ENCODE peak calls at places on chromosome 21, in eight cellular contexts. P is T47D; Y is mucosa of descending colon; J is endodermal cell; M is pulmonary artery endothelial cell; R is CD4-positive, alpha-beta T cell; D is fibroblast of lung; U is SK-MEL-5. L is an unnamed sample.

GRCh38 chr21:17708541-17709265 is 96.0 kb upstream of the BTG3 start:
- DNase-seq in P (no peak), U (no peak), R (no peak), Y (no peak), J (no peak), D (peak), M (no peak), L (no peak)

GRCh38 chr21:38766987-38767722 is 38.6 kb upstream of the ETS2 start:
- DNase-seq in R (peak), Y (peak), D (no peak), U (no peak), M (no peak), J (no peak), P (no peak), L (no peak)

GRCh38 chr21:41956926-41957729 is 3.3 kb upstream of the C2CD2 start:
- DNase-seq in Y (no peak), U (no peak), R (no peak), D (peak), J (peak), P (peak), M (no peak), L (no peak)

GRCh38 chr21:29372063-29372802 is 73.5 kb downstream of the BACH1 start:
- DNase-seq in J (peak), U (peak), R (peak), Y (no peak), D (peak), M (peak), P (peak), L (peak)

GRCh38 chr21:26072891-26073615 is 97.5 kb downstream of the APP start:
- DNase-seq in U (no peak), M (no peak), D (peak), R (no peak), Y (no peak), P (no peak), J (no peak), L (no peak)

GRCh38 chr21:21458124-21458631 is 460.0 kb downstream of the NCAM2 start:
- DNase-seq in U (no peak), Y (no peak), P (no peak), J (no peak), M (no peak), D (no peak), R (no peak), L (no peak)

GRCh38 chr21:46295177-46295711 is 9.1 kb downstream of the YBEY start:
- DNase-seq in P (no peak), U (no peak), J (peak), Y (no peak), D (peak), M (no peak), R (no peak), L (no peak)

GRCh38 chr21:31618696-31619430 is 40.6 kb upstream of the SOD1 start:
- DNase-seq in P (no peak), U (no peak), D (no peak), J (no peak), M (no peak), R (no peak), Y (no peak), L (no peak)

GRCh38 chr21:32597205-32597604 is 11.9 kb upstream of the TCP10L start:
- DNase-seq in R (no peak), Y (no peak), P (no peak), J (no peak), D (peak), U (peak), M (peak), L (no peak)

GRCh38 chr21:28590026-28590425 is 402.7 kb downstream of the LTN1 start:
- DNase-seq in Y (no peak), U (no peak), M (no peak), D (no peak), P (no peak), J (no peak), R (no peak), L (no peak)

GRCh38 chr21:38171723-38172344 is 85.0 kb upstream of the KCNJ15 start:
- DNase-seq in M (peak), J (peak), U (no peak), R (no peak), D (peak), P (peak), Y (no peak), L (no peak)

GRCh38 chr21:18384771-18385170 is 18.8 kb downstream of the TMPRSS15 start:
- DNase-seq in Y (no peak), J (no peak), M (no peak), U (peak), R (no peak), P (peak), D (no peak), L (peak)

GRCh38 chr21:32336711-32337110 is 38.1 kb downstream of the MRAP start:
- DNase-seq in J (peak), D (no peak), R (no peak), Y (no peak), P (no peak), M (no peak), U (peak), L (no peak)

GRCh38 chr21:36564647-36565046 is 84.7 kb upstream of the CLDN14 start:
- DNase-seq in Y (no peak), D (no peak), P (no peak), J (no peak), U (no peak), M (no peak), R (no peak), L (no peak)

GRCh38 chr21:42039470-42039901 is 29.3 kb upstream of the ZBTB21 start:
- DNase-seq in J (no peak), M (no peak), U (no peak), Y (no peak), R (no peak), P (no peak), D (peak), L (no peak)

GRCh38 chr21:43861716-43862115 is 3.3 kb upstream of the AGPAT3 start:
- DNase-seq in P (no peak), J (no peak), M (no peak), D (no peak), U (no peak), R (no peak), Y (no peak), L (no peak)